ENCODE peak calls at places on chromosomes 5 and 9, in six cellular contexts. K is sigmoid colon, F is lower lobe of right lung, E is mammary epithelial cell, X is uterus, J is heart left ventricle. Q is an unnamed sample. For H3K36me3 and H3K4me1, the result is how much of the 10 kb centered on the place peaks cover.

GRCh38 chr5:165209101-165209727 is 1703.8 kb downstream of the MAT2B start:
- DNase-seq in K (no peak), F (no peak), E (peak), X (no peak), J (no peak), Q (no peak)

GRCh38 chr9:127163409-127163808 is 41.0 kb upstream of the ANGPTL2 start:
- DNase-seq in K (no peak), F (no peak), E (peak), X (no peak), J (peak), Q (no peak)

GRCh38 chr5:176438959-176439757 is 9.0 kb upstream of the FAF2 start:
- DNase-seq in K (no peak), F (no peak), E (peak), X (no peak), J (no peak), Q (no peak)

GRCh38 chr5:622946-623522 is 10.9 kb downstream of the CEP72 start:
- DNase-seq in K (peak), F (peak), E (no peak), X (no peak), J (no peak), Q (peak)

GRCh38 chr5:147911427-147911826 is 5.1 kb upstream of the C5orf46 start:
- DNase-seq in K (peak), F (peak), E (no peak), X (no peak), J (peak), Q (peak)

GRCh38 chr5:45779874-45780671 is 83.9 kb upstream of the HCN1 start:
- DNase-seq in K (no peak), F (no peak), E (no peak), X (no peak), J (no peak), Q (no peak)

GRCh38 chr5:149061341-149061740 is 1.5 kb downstream of the SH3TC2 start:
- DNase-seq in K (no peak), F (no peak), E (no peak), X (no peak), J (no peak), Q (no peak)

GRCh38 chr5:61623401-61624069 is 291.5 kb downstream of the ZSWIM6 start:
- DNase-seq in K (no peak), F (no peak), E (no peak), X (no peak), J (no peak), Q (no peak)

GRCh38 chr9:119836036-119836435 is 466.8 kb upstream of the BRINP1 start:
- DNase-seq in K (no peak), F (no peak), E (no peak), X (no peak), J (no peak), Q (no peak)

GRCh38 chr9:135641745-135642144 is 2.4 kb upstream of the GLT6D1 start:
- DNase-seq in K (no peak), F (no peak), E (no peak), X (no peak), J (no peak), Q (no peak)

GRCh38 chr5:172361566-172362238 is 78.1 kb upstream of the UBTD2 start:
- DNase-seq in K (no peak), F (peak), E (peak), X (no peak), J (no peak), Q (no peak)

GRCh38 chr5:98986556-98986955 is 57.7 kb upstream of the CHD1 start:
- DNase-seq in K (no peak), F (no peak), E (no peak), X (no peak), J (no peak), Q (no peak)

GRCh38 chr9:83972286-83972685 is 7.7 kb downstream of the HNRNPK start:
- DNase-seq in K (no peak), F (no peak), E (peak), X (no peak), J (no peak), Q (no peak)

GRCh38 chr5:178624626-178625546 is 2.0 kb downstream of the CLK4 start:
- DNase-seq in K (no peak), F (no peak), E (peak), X (no peak), J (no peak), Q (no peak)

GRCh38 chr5:124276166-124276565 is 470.3 kb downstream of the ZNF608 start:
- DNase-seq in K (no peak), F (no peak), E (no peak), X (no peak), J (no peak), Q (no peak)

GRCh38 chr5:160555836-160556660 is 134.4 kb downstream of the PTTG1 start:
- DNase-seq in K (no peak), F (peak), E (peak), X (no peak), J (no peak), Q (no peak)

GRCh38 chr5:170338933-170339779 is 41.6 kb upstream of the LCP2 start:
- DNase-seq in K (peak), F (no peak), E (no peak), X (no peak), J (no peak), Q (no peak)

GRCh38 chr5:119105971-119106370 is 35.1 kb downstream of the DMXL1 start:
- DNase-seq in K (no peak), F (no peak), E (no peak), X (no peak), J (no peak), Q (no peak)

GRCh38 chr5:67771221-67771620 is 444.3 kb upstream of the PIK3R1 start:
- DNase-seq in K (no peak), F (no peak), E (no peak), X (no peak), J (no peak), Q (no peak)

GRCh38 chr5:141973871-141974595 is 5.1 kb downstream of the RNF14 start:
- DNase-seq in K (no peak), F (no peak), E (peak), X (no peak), J (no peak), Q (no peak)

GRCh38 chr9:75850459-75851200 is 39.8 kb upstream of the PCSK5 start:
- DNase-seq in K (no peak), F (no peak), E (no peak), X (no peak), J (no peak), Q (no peak)

GRCh38 chr5:141319202-141319601 is 1.4 kb downstream of the TAF7 start:
- DNase-seq in K (no peak), F (no peak), E (no peak), X (no peak), J (no peak), Q (no peak)

GRCh38 chr9:2907401-2907800 is 63.5 kb upstream of the PUM3 start:
- DNase-seq in K (no peak), F (no peak), E (no peak), X (no peak), J (no peak), Q (no peak)

GRCh38 chr9:91199739-91200497 is 161.8 kb downstream of the AUH start:
- DNase-seq in K (no peak), F (no peak), E (no peak), X (no peak), J (no peak), Q (no peak)

GRCh38 chr5:149284501-149284900 is 12.8 kb downstream of the AFAP1L1 start:
- DNase-seq in K (peak), F (no peak), E (peak), X (peak), J (no peak), Q (no peak)

GRCh38 chr9:102967979-102968378 is 27.2 kb upstream of the CYLC2 start:
- DNase-seq in K (no peak), F (no peak), E (no peak), X (no peak), J (no peak), Q (no peak)

GRCh38 chr9:88464851-88465250 is 70.1 kb upstream of the NXNL2 start:
- DNase-seq in K (no peak), F (no peak), E (peak), X (no peak), J (no peak), Q (no peak)

GRCh38 chr5:62596096-62596495 is 17.5 kb downstream of the LRRC70 start:
- DNase-seq in K (no peak), F (no peak), E (no peak), X (no peak), J (no peak), Q (no peak)

GRCh38 chr9:114570742-114571141 is 16.8 kb upstream of the ATP6V1G1 start:
- DNase-seq in K (peak), F (no peak), E (no peak), X (no peak), J (no peak), Q (no peak)

GRCh38 chr5:144189800-144190429 is 19.2 kb downstream of the KCTD16 start:
- DNase-seq in K (no peak), F (peak), E (peak), X (no peak), J (no peak), Q (no peak)

GRCh38 chr5:65480306-65480865 is 1.3 kb downstream of the ADAMTS6 start:
- DNase-seq in K (peak), F (peak), E (peak), X (peak), J (peak), Q (peak)

GRCh38 chr9:87237337-87237736 is 260.3 kb upstream of the DAPK1 start:
- DNase-seq in K (no peak), F (no peak), E (no peak), X (no peak), J (no peak), Q (no peak)

GRCh38 chr9:70574222-70574837 is 159.9 kb upstream of the KLF9 start:
- DNase-seq in K (peak), F (no peak), E (no peak), X (peak), J (no peak), Q (peak)

GRCh38 chr5:82405618-82406199 is 127.6 kb upstream of the RPS23 start:
- DNase-seq in K (no peak), F (no peak), E (peak), X (no peak), J (no peak), Q (no peak)
- H3K4me3 ChIP-seq in K (no peak), F (no peak), E (peak), X (no peak), J (no peak), Q (no peak)

GRCh38 chr9:134339183-134339806 is 13.0 kb downstream of the RXRA start:
- DNase-seq in K (no peak), F (peak), E (no peak), X (peak), J (no peak), Q (no peak)

GRCh38 chr9:134340475-134341186 is 14.4 kb downstream of the RXRA start:
- DNase-seq in K (no peak), F (peak), E (no peak), X (no peak), J (peak), Q (peak)

GRCh38 chr9:134337469-134337868 is 11.2 kb downstream of the RXRA start:
- DNase-seq in K (no peak), F (no peak), E (no peak), X (no peak), J (no peak), Q (no peak)

GRCh38 chr9:134336924-134337323 is 10.7 kb downstream of the RXRA start:
- DNase-seq in K (no peak), F (no peak), E (no peak), X (no peak), J (no peak), Q (no peak)

GRCh38 chr9:134338394-134339182 is 12.3 kb downstream of the RXRA start:
- DNase-seq in K (no peak), F (no peak), E (no peak), X (no peak), J (no peak), Q (no peak)
- H3K36me3 ChIP-seq in K (under half), F (under half), E (under half), X (under half), J (under half), Q (under half)

GRCh38 chr5:159061186-159061796 is 38.4 kb downstream of the EBF1 start:
- DNase-seq in K (peak), F (no peak), E (no peak), X (peak), J (peak), Q (peak)
- H3K4me1 ChIP-seq in K (under half), F (under half), E (under half), X (under half), J (under half), Q (under half)

GRCh38 chr5:95931118-95931833 is 30.4 kb downstream of the ELL2 start:
- DNase-seq in K (no peak), F (no peak), E (no peak), X (no peak), J (no peak), Q (no peak)

GRCh38 chr5:95935553-95936100 is 26.0 kb downstream of the ELL2 start:
- DNase-seq in K (no peak), F (no peak), E (peak), X (no peak), J (no peak), Q (no peak)

GRCh38 chr5:95930541-95930940 is 31.1 kb downstream of the ELL2 start:
- DNase-seq in K (no peak), F (no peak), E (no peak), X (no peak), J (no peak), Q (no peak)

GRCh38 chr5:95934207-95934804 is 27.3 kb downstream of the ELL2 start:
- DNase-seq in K (no peak), F (no peak), E (no peak), X (no peak), J (no peak), Q (no peak)

DNA sequence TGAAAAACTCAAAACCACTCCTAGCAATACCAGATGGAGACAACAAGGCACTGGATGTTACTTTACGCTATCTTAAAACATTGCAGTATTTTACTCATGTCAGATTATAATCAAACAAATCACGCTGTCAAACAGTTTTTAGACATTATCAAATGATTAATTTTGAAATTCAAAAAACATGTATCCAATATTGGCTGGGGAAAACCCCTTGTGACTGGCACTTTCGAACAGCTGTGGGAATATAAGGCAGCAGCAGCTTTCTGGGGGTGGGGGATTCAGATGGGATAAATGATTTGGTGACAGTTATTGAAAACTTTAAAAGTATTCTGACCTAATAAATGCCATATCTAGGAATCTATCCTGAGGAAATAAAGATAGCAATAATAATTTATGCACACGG is 28.7 kb downstream of the ELL2 start:
- DNase-seq in K (no peak), F (no peak), E (no peak), X (no peak), J (no peak), Q (no peak)
- H3K4me3 ChIP-seq in K (no peak), F (no peak), E (no peak), X (no peak), J (no peak), Q (no peak)

DNA sequence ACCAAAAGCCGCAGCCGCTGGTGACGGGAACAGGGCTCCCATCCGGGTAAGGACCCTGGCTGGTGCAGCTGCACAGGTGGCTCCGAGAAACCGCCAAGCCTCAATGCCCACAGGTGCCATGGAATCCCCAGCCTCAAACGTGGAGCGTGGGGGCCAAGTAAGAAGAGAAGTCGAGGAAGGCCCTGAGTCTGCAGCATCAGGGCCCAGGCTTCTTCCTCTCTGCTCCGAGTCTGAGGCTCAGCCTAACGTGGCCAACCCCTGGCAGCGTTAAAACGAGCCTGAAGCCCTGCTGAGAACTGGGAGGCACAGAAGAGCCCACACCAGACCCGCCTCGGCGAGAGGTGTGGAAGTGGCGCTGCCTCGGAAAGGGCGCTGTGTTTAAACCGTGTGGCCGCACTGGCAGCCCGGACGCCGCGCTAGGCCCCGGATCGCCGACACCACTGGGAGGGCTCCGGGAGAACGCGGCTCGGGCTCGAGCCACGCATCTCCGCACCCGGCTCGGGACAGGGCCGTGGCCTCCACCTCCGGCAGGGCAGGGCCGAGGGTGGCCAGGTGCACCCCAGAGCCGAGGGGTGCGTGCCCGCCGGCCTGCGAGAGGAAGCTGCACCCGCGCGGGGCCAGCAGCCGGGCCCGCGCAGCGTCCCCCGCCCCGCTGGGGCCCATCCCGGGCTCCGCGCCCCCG is 730 bp downstream of the ZMYND19 start:
- DNase-seq in K (no peak), F (peak), E (no peak), X (no peak), J (no peak), Q (peak)
- H3K36me3 ChIP-seq in K (under half), F (under half), E (under half), X (under half), J (under half), Q (under half)